ENCODE peak calls at places on chromosome 13, in five cellular contexts. G is lung, A is colonic mucosa, Z is psoas muscle, I is upper lobe of right lung. X is an unnamed sample.

GRCh38 chr13:99969934-99970760 is 1.4 kb downstream of the ZIC5 start:
- DNase-seq in G (no peak), A (peak; percentile 21), Z (no peak), I (no peak), X (peak; percentile 34)

GRCh38 chr13:58823701-58824100 is 1192.2 kb downstream of the PCDH17 start:
- DNase-seq in G (no peak), A (no peak), Z (no peak), I (no peak), X (no peak)

GRCh38 chr13:46553886-46554855 is 1.2 kb downstream of the LRCH1 start:
- DNase-seq in G (peak; percentile 70), A (peak; percentile 77), Z (peak; percentile 63), I (peak; percentile 88), X (peak; percentile 67)

GRCh38 chr13:106919093-106919492 is 351.2 kb upstream of the ARGLU1 start:
- DNase-seq in G (no peak), A (no peak), Z (no peak), I (no peak), X (no peak)

GRCh38 chr13:68063181-68063580 is 833.0 kb upstream of the PCDH9 start:
- DNase-seq in G (no peak), A (no peak), Z (no peak), I (no peak), X (no peak)

GRCh38 chr13:94710881-94711560 is 1.3 kb downstream of the SOX21 start:
- DNase-seq in G (no peak), A (no peak), Z (no peak), I (peak; percentile 63), X (peak; percentile 59)

GRCh38 chr13:27966641-27967202 is 2.4 kb downstream of the CDX2 start:
- DNase-seq in G (no peak), A (peak; percentile 34), Z (no peak), I (no peak), X (no peak)

GRCh38 chr13:106163426-106163825 is 372.0 kb downstream of the EFNB2 start:
- DNase-seq in G (no peak), A (no peak), Z (no peak), I (no peak), X (no peak)

GRCh38 chr13:102892504-102892903 is 46.7 kb downstream of the ERCC5 start:
- DNase-seq in G (no peak), A (no peak), Z (no peak), I (no peak), X (no peak)

GRCh38 chr13:22561581-22561980 is 619.2 kb upstream of the SGCG start:
- DNase-seq in G (no peak), A (no peak), Z (no peak), I (no peak), X (no peak)

GRCh38 chr13:37966266-37966665 is 96.7 kb upstream of the TRPC4 start:
- DNase-seq in G (no peak), A (no peak), Z (no peak), I (no peak), X (no peak)

GRCh38 chr13:107170270-107170931 is 602.5 kb upstream of the ARGLU1 start:
- DNase-seq in G (no peak), A (no peak), Z (no peak), I (no peak), X (no peak)

GRCh38 chr13:111422352-111422751 is 101.9 kb downstream of the TEX29 start:
- DNase-seq in G (no peak), A (no peak), Z (no peak), I (no peak), X (no peak)

GRCh38 chr13:52925221-52925620 is 76.8 kb upstream of the PCDH8 start:
- DNase-seq in G (no peak), A (no peak), Z (peak; percentile 25), I (no peak), X (no peak)

GRCh38 chr13:46339035-46339666 is 47.9 kb downstream of the RUBCNL start:
- DNase-seq in G (no peak), A (no peak), Z (peak; percentile 23), I (no peak), X (no peak)

GRCh38 chr13:76677047-76677446 is 209.2 kb downstream of the KCTD12 start:
- DNase-seq in G (no peak), A (peak; percentile 20), Z (peak; percentile 25), I (no peak), X (no peak)

GRCh38 chr13:112685856-112686255 is 4.0 kb upstream of the ATP11A start:
- DNase-seq in G (peak; percentile 54), A (no peak), Z (no peak), I (peak; percentile 70), X (no peak)

DNA sequence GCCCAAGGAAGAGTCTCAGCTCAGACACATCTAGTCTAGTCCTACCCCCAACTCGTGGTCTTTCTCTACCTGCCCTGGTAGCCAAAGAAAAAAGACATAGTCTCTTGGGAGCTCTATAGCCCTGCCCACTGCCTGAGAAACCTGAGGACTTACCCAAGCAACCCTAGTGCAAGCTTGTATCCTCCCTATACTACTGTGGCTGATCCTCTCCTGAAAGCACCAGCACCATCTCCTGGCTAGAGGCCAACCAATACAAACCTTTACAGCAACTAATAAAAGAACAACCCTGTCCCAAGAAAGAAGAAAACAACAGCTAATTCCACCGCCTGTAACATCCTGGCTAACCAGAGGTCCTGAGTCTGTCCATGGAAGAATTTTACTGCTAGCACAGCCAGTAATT is 532.4 kb downstream of the SLITRK6 start:
- DNase-seq in G (no peak), A (no peak), Z (no peak), I (no peak), X (no peak)
- H3K9me3 ChIP-seq in G (no peaks in the 10 kb centered on the region), A (no peaks in the 10 kb centered on the region), Z (no peaks in the 10 kb centered on the region), I (no peaks in the 10 kb centered on the region), X (no peaks in the 10 kb centered on the region)

GRCh38 chr13:114026128-114026880 is 52.4 kb upstream of the C13orf46 start:
- DNase-seq in G (no peak), A (no peak), Z (peak; percentile 11), I (no peak), X (no peak)
- H3K4me1 ChIP-seq in G (no peaks in the 10 kb centered on the region), A (no peaks in the 10 kb centered on the region), Z (peaks cover 5% of the 10 kb centered on the region), I (peaks cover 21% of the 10 kb centered on the region), X (no peaks in the 10 kb centered on the region)

DNA sequence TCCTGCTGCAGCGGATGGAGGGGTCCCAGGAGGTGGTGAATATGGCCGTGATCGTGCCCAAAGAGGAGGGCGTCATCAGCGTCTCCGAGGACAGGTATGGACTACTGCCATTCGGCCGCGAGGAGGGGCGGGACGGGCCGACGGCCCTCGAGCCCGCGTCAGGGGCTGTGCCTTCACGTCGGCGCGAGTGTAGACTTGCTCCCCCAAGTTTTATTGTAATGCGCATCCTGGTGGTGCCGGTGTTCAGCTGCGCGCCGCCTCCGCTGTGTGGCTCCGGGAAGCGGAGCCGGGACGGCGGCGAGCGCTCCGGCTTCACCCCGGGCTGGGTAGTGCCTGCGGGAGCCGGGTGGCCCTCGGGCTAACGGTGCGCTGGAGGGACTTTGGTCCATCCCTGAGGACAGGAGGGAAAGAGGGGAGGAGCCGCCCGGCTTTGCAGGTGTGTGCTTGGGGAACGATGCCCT is 499 bp downstream of the WDFY2 start:
- DNase-seq in G (peak; percentile 63), A (peak; percentile 63), Z (peak; percentile 55), I (peak; percentile 85), X (peak; percentile 77)
- H3K27ac ChIP-seq in G (peak overlapping the region; percentile 86), A (peak overlapping the region; percentile 80), Z (peak overlapping the region; percentile 84), I (peak overlapping the region; percentile 88), X (peak overlapping the region; percentile 97)

DNA sequence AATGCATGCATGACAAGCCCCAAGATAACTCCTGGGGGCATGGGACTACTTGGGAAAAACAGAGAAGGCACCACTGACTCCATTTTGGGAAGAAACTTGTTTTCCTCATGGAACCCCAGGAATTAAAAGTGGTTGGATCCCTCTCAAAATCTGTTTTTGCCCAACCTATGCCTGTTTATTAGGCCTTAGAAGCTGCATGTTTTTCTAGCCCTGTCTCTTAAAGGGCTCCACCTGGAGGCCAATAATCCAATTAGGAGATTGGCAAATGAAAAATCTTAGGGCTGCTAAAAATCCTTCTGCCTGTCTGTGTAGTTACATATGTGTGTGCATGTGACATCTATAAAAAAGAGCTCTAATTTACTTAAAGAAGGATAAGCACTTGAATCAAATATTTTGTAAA is 26.9 kb downstream of the MED4 start:
- DNase-seq in G (no peak), A (no peak), Z (no peak), I (no peak), X (no peak)
- H3K9me3 ChIP-seq in G (no peaks in the 10 kb centered on the region), A (no peaks in the 10 kb centered on the region), Z (peaks cover 47% of the 10 kb centered on the region), I (peaks cover 24% of the 10 kb centered on the region), X (peaks cover 3% of the 10 kb centered on the region)

GRCh38 chr13:110416131-110416584 is 109.1 kb downstream of the COL4A2 start:
- DNase-seq in G (no peak), A (no peak), Z (no peak), I (no peak), X (no peak)
- H3K4me1 ChIP-seq in G (peaks cover 28% of the 10 kb centered on the region), A (no peaks in the 10 kb centered on the region), Z (peaks cover 38% of the 10 kb centered on the region), I (peaks cover 35% of the 10 kb centered on the region), X (peaks cover 9% of the 10 kb centered on the region)

GRCh38 chr13:40362502-40362901 is 303.9 kb downstream of the FOXO1 start:
- DNase-seq in G (no peak), A (no peak), Z (no peak), I (no peak), X (no peak)

GRCh38 chr13:40363653-40364052 is 302.8 kb downstream of the FOXO1 start:
- DNase-seq in G (no peak), A (no peak), Z (no peak), I (no peak), X (no peak)

GRCh38 chr13:40368123-40368891 is 298.1 kb downstream of the FOXO1 start:
- DNase-seq in G (no peak), A (no peak), Z (no peak), I (no peak), X (no peak)

GRCh38 chr13:40370662-40371061 is 295.8 kb downstream of the FOXO1 start:
- DNase-seq in G (no peak), A (no peak), Z (no peak), I (no peak), X (no peak)

GRCh38 chr13:40366119-40366518 is 300.3 kb downstream of the FOXO1 start:
- DNase-seq in G (no peak), A (no peak), Z (no peak), I (no peak), X (no peak)
- H3K27ac ChIP-seq in G (no peak overlapping the region), A (no peak overlapping the region), Z (no peak overlapping the region), I (no peak overlapping the region), X (no peak overlapping the region)

X was measured in RWPE2.